ENCODE peak calls at places on chromosomes 2 and 18, in five cellular contexts. One of them, this sample, is unnamed. For H3K4me1, the result is how much of the 10 kb centered on the place peaks cover.

GRCh38 chr2:36433311-36434217 is 78.0 kb downstream of the CRIM1 start:
- DNase-seq in endothelial cell of umbilical vein: no peak
- DNase-seq in GM12878: no peak
- DNase-seq in IMR-90: peak
- DNase-seq in fibroblast of lung: peak
- DNase-seq in this sample: no peak

GRCh38 chr2:100554788-100555407 is 7.9 kb upstream of the PDCL3 start:
- DNase-seq in endothelial cell of umbilical vein: no peak
- DNase-seq in fibroblast of lung: no peak
- DNase-seq in IMR-90: no peak
- DNase-seq in GM12878: no peak
- DNase-seq in this sample: no peak

GRCh38 chr2:36489296-36489695 is 108.7 kb downstream of the FEZ2 start:
- DNase-seq in IMR-90: peak
- DNase-seq in endothelial cell of umbilical vein: peak
- DNase-seq in GM12878: no peak
- DNase-seq in fibroblast of lung: peak
- DNase-seq in this sample: no peak

GRCh38 chr2:40341198-40341597 is 110.7 kb downstream of the SLC8A1 start:
- DNase-seq in endothelial cell of umbilical vein: no peak
- DNase-seq in IMR-90: peak
- DNase-seq in fibroblast of lung: peak
- DNase-seq in GM12878: no peak
- DNase-seq in this sample: no peak

GRCh38 chr2:241561811-241562210 is 3.3 kb downstream of the BOK start:
- DNase-seq in IMR-90: peak
- DNase-seq in GM12878: no peak
- DNase-seq in endothelial cell of umbilical vein: peak
- DNase-seq in fibroblast of lung: peak
- DNase-seq in this sample: no peak

GRCh38 chr2:44937688-44938240 is 3.7 kb upstream of the SIX3 start:
- DNase-seq in fibroblast of lung: peak
- DNase-seq in GM12878: no peak
- DNase-seq in IMR-90: no peak
- DNase-seq in endothelial cell of umbilical vein: no peak
- DNase-seq in this sample: no peak

GRCh38 chr2:58521803-58522602 is 280.9 kb upstream of the FANCL start:
- DNase-seq in fibroblast of lung: peak
- DNase-seq in IMR-90: no peak
- DNase-seq in endothelial cell of umbilical vein: no peak
- DNase-seq in GM12878: no peak
- DNase-seq in this sample: no peak

GRCh38 chr2:46845542-46846453 is 69.8 kb downstream of the MCFD2 start:
- DNase-seq in fibroblast of lung: no peak
- DNase-seq in GM12878: no peak
- DNase-seq in IMR-90: no peak
- DNase-seq in endothelial cell of umbilical vein: no peak
- DNase-seq in this sample: no peak

GRCh38 chr18:22207022-22207758 is 37.8 kb downstream of the GATA6 start:
- DNase-seq in endothelial cell of umbilical vein: no peak
- DNase-seq in IMR-90: peak
- DNase-seq in GM12878: no peak
- DNase-seq in fibroblast of lung: peak
- DNase-seq in this sample: no peak

GRCh38 chr2:240299710-240300068 is 135.8 kb upstream of the GPC1 start:
- DNase-seq in IMR-90: no peak
- DNase-seq in endothelial cell of umbilical vein: no peak
- DNase-seq in fibroblast of lung: no peak
- DNase-seq in GM12878: no peak
- DNase-seq in this sample: no peak

GRCh38 chr2:118772487-118773200 is 74.8 kb downstream of the EN1 start:
- DNase-seq in endothelial cell of umbilical vein: no peak
- DNase-seq in GM12878: no peak
- DNase-seq in fibroblast of lung: no peak
- DNase-seq in IMR-90: no peak
- DNase-seq in this sample: no peak

GRCh38 chr2:187169108-187169713 is 278.8 kb downstream of the CALCRL start:
- DNase-seq in GM12878: peak
- DNase-seq in fibroblast of lung: no peak
- DNase-seq in IMR-90: no peak
- DNase-seq in endothelial cell of umbilical vein: peak
- DNase-seq in this sample: peak

GRCh38 chr18:79506191-79507075 is 110.7 kb downstream of the NFATC1 start:
- DNase-seq in GM12878: no peak
- DNase-seq in fibroblast of lung: peak
- DNase-seq in endothelial cell of umbilical vein: no peak
- DNase-seq in IMR-90: no peak
- DNase-seq in this sample: no peak

GRCh38 chr2:10234013-10234306 is 68.7 kb upstream of the HPCAL1 start:
- DNase-seq in fibroblast of lung: no peak
- DNase-seq in GM12878: no peak
- DNase-seq in IMR-90: no peak
- DNase-seq in endothelial cell of umbilical vein: no peak
- DNase-seq in this sample: no peak

GRCh38 chr18:50638623-50639398 is 78.9 kb downstream of the MAPK4 start:
- DNase-seq in fibroblast of lung: no peak
- DNase-seq in GM12878: no peak
- DNase-seq in IMR-90: no peak
- DNase-seq in endothelial cell of umbilical vein: no peak
- DNase-seq in this sample: no peak

GRCh38 chr2:200477667-200478121 is 32.2 kb downstream of the KCTD18 start:
- DNase-seq in IMR-90: no peak
- DNase-seq in GM12878: no peak
- DNase-seq in endothelial cell of umbilical vein: no peak
- DNase-seq in fibroblast of lung: no peak
- DNase-seq in this sample: no peak
- H3K27ac ChIP-seq in IMR-90: peak
- H3K27ac ChIP-seq in GM12878: no peak
- H3K27ac ChIP-seq in endothelial cell of umbilical vein: no peak
- H3K27ac ChIP-seq in fibroblast of lung: peak
- H3K27ac ChIP-seq in this sample: no peak

GRCh38 chr2:215833531-215834162 is 179.7 kb downstream of the MREG start:
- DNase-seq in endothelial cell of umbilical vein: peak
- DNase-seq in fibroblast of lung: peak
- DNase-seq in GM12878: no peak
- DNase-seq in IMR-90: peak
- DNase-seq in this sample: no peak
- H3K4me1 ChIP-seq in endothelial cell of umbilical vein: half or more
- H3K4me1 ChIP-seq in fibroblast of lung: under half
- H3K4me1 ChIP-seq in GM12878: under half
- H3K4me1 ChIP-seq in IMR-90: under half
- H3K4me1 ChIP-seq in this sample: under half

GRCh38 chr2:229087843-229088520 is 183.1 kb downstream of the PID1 start:
- DNase-seq in GM12878: no peak
- DNase-seq in endothelial cell of umbilical vein: no peak
- DNase-seq in IMR-90: no peak
- DNase-seq in fibroblast of lung: peak
- DNase-seq in this sample: no peak
- H3K4me2 ChIP-seq in GM12878: no peak
- H3K4me2 ChIP-seq in endothelial cell of umbilical vein: no peak
- H3K4me2 ChIP-seq in IMR-90: no peak
- H3K4me2 ChIP-seq in fibroblast of lung: no peak
- H3K4me2 ChIP-seq in this sample: no peak

GRCh38 chr18:13606589-13607254 is 119.6 kb downstream of the FAM210A start:
- DNase-seq in fibroblast of lung: no peak
- DNase-seq in GM12878: no peak
- DNase-seq in endothelial cell of umbilical vein: no peak
- DNase-seq in IMR-90: no peak
- DNase-seq in this sample: no peak
- H3K27ac ChIP-seq in fibroblast of lung: no peak
- H3K27ac ChIP-seq in GM12878: no peak
- H3K27ac ChIP-seq in endothelial cell of umbilical vein: no peak
- H3K27ac ChIP-seq in IMR-90: no peak
- H3K27ac ChIP-seq in this sample: no peak

GRCh38 chr2:213241817-213242216 is 42.4 kb upstream of the SPAG16 start:
- DNase-seq in fibroblast of lung: no peak
- DNase-seq in endothelial cell of umbilical vein: no peak
- DNase-seq in GM12878: no peak
- DNase-seq in IMR-90: no peak
- DNase-seq in this sample: no peak

GRCh38 chr2:213235741-213236140 is 48.5 kb upstream of the SPAG16 start:
- DNase-seq in GM12878: no peak
- DNase-seq in endothelial cell of umbilical vein: no peak
- DNase-seq in IMR-90: no peak
- DNase-seq in fibroblast of lung: no peak
- DNase-seq in this sample: no peak

GRCh38 chr2:213237251-213237650 is 47.0 kb upstream of the SPAG16 start:
- DNase-seq in fibroblast of lung: no peak
- DNase-seq in IMR-90: peak
- DNase-seq in GM12878: no peak
- DNase-seq in endothelial cell of umbilical vein: no peak
- DNase-seq in this sample: no peak

GRCh38 chr2:213237787-213238186 is 46.5 kb upstream of the SPAG16 start:
- DNase-seq in fibroblast of lung: no peak
- DNase-seq in endothelial cell of umbilical vein: no peak
- DNase-seq in GM12878: no peak
- DNase-seq in IMR-90: no peak
- DNase-seq in this sample: no peak

DNA sequence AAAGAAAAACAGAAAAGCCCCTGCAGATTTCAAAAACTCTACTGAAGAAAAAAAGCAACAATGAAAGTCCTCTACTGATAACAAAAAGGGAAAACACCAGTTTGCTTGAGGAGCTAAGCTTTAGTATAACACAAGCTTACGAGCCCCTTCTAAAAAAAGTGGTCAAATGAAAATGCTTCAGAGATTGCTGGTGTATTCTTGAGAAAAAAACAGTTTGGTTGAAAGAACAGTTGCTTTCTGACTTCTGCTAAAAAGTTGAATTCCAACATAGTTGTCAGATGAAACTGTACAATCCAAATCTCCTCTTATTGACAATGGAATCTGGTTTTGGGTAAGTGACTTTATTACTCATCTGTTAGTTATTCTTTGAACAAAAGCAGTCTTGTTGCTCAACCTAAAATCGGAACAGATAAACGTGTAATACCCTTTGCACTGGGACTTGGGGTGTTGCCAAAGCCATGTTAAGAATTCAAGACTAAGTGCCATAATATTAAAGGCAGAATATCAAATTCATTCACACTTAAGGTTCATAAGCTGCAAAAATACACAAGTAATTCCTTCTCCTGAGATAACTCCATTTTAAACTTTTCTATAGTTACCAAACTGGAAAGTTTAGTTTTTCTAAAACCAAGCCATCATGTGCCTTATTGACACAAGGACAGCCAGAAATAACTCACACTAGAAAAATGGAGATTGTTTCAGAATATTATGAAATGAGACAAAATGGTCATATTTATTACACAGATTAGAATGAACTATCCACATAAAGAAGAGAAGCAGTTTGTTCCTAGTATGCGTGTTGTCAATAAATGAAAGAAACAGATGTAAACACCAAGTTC is 45.3 kb upstream of the SPAG16 start:
- DNase-seq in fibroblast of lung: peak
- DNase-seq in GM12878: no peak
- DNase-seq in endothelial cell of umbilical vein: peak
- DNase-seq in IMR-90: peak
- DNase-seq in this sample: no peak
- H3K4me1 ChIP-seq in fibroblast of lung: under half
- H3K4me1 ChIP-seq in GM12878: under half
- H3K4me1 ChIP-seq in endothelial cell of umbilical vein: under half
- H3K4me1 ChIP-seq in IMR-90: under half
- H3K4me1 ChIP-seq in this sample: half or more

GRCh38 chr2:191148766-191149165 is 2.0 kb downstream of the STAT4 start:
- DNase-seq in fibroblast of lung: no peak
- DNase-seq in IMR-90: no peak
- DNase-seq in endothelial cell of umbilical vein: no peak
- DNase-seq in GM12878: no peak
- DNase-seq in this sample: no peak

GRCh38 chr2:191152841-191153240 is 2.0 kb upstream of the STAT4 start:
- DNase-seq in GM12878: no peak
- DNase-seq in endothelial cell of umbilical vein: no peak
- DNase-seq in IMR-90: peak
- DNase-seq in fibroblast of lung: peak
- DNase-seq in this sample: no peak

GRCh38 chr2:191150451-191151314 is at the start of gene STAT4:
- DNase-seq in GM12878: peak
- DNase-seq in IMR-90: peak
- DNase-seq in endothelial cell of umbilical vein: peak
- DNase-seq in fibroblast of lung: peak
- DNase-seq in this sample: no peak

GRCh38 chr2:191150121-191150450 is 708 bp downstream of the STAT4 start:
- DNase-seq in fibroblast of lung: no peak
- DNase-seq in IMR-90: no peak
- DNase-seq in endothelial cell of umbilical vein: no peak
- DNase-seq in GM12878: no peak
- DNase-seq in this sample: no peak

DNA sequence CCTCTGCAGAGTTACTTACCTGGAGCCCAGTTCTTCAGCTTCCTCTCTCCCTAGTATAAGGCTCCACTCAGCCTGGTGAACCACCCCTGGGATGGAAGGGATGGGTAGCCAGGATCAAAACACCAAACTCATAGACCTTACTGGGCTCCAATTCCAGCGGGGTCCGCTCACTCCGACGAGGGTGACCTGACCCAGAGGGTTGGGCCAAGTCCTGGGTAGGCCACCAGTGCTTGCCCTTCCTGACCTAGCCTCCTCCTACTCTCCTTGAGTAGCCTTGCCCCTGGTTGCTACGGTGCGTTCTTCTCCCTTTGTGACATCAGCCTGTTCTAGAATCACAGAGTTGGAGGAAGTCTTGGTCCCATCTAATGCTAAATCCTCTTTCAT is 513 bp upstream of the STAT4 start:
- DNase-seq in endothelial cell of umbilical vein: no peak
- DNase-seq in fibroblast of lung: no peak
- DNase-seq in GM12878: no peak
- DNase-seq in IMR-90: no peak
- DNase-seq in this sample: no peak
- H3K4me2 ChIP-seq in endothelial cell of umbilical vein: peak
- H3K4me2 ChIP-seq in fibroblast of lung: peak
- H3K4me2 ChIP-seq in GM12878: peak
- H3K4me2 ChIP-seq in IMR-90: no peak
- H3K4me2 ChIP-seq in this sample: peak

GRCh38 chr2:189022002-189022401 is 47.8 kb downstream of the COL3A1 start:
- DNase-seq in IMR-90: peak
- DNase-seq in endothelial cell of umbilical vein: no peak
- DNase-seq in fibroblast of lung: peak
- DNase-seq in GM12878: no peak
- DNase-seq in this sample: no peak
- H3K27ac ChIP-seq in IMR-90: peak
- H3K27ac ChIP-seq in endothelial cell of umbilical vein: no peak
- H3K27ac ChIP-seq in fibroblast of lung: peak
- H3K27ac ChIP-seq in GM12878: no peak
- H3K27ac ChIP-seq in this sample: no peak

DNA sequence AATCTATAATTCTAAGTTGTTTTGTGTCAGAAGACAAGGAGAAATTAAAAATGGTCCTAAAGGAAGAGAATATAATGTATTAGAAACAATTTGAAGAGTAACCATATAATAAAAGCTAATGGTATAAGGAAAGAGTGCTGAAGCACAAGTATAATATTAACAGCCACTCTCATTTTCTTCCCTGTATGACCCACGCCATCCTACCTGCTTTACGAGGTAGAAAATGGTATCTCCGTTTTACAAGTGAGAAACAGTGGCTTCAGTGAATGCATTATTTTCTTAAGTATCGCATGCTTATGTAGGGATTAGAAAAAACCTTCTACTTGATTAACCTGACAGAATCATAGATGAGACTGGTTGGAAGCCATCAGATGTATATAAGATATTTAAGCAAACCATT is 266.2 kb downstream of the CCDC102B start:
- DNase-seq in endothelial cell of umbilical vein: no peak
- DNase-seq in GM12878: no peak
- DNase-seq in IMR-90: no peak
- DNase-seq in fibroblast of lung: no peak
- DNase-seq in this sample: no peak
- H3K4me1 ChIP-seq in endothelial cell of umbilical vein: under half
- H3K4me1 ChIP-seq in GM12878: under half
- H3K4me1 ChIP-seq in IMR-90: under half
- H3K4me1 ChIP-seq in fibroblast of lung: under half
- H3K4me1 ChIP-seq in this sample: under half

This sample was measured in OCI-LY7.